ENCODE peak calls at places on chromosomes 6 and 20, in six cellular contexts. One of them, this sample, is unnamed.

GRCh38 chr6:168988801-168989200 is 264.8 kb downstream of the THBS2 start:
- DNase-seq in CD8-positive, alpha-beta memory T cell: no peak
- DNase-seq in stomach: no peak
- DNase-seq in tibial nerve: peak; percentile 30
- DNase-seq in spleen: no peak
- DNase-seq in dorsolateral prefrontal cortex: no peak
- DNase-seq in this sample: no peak

GRCh38 chr6:25122001-25122400 is 157.2 kb upstream of the CARMIL1 start:
- DNase-seq in CD8-positive, alpha-beta memory T cell: no peak
- DNase-seq in stomach: no peak
- DNase-seq in tibial nerve: no peak
- DNase-seq in spleen: no peak
- DNase-seq in dorsolateral prefrontal cortex: no peak
- DNase-seq in this sample: no peak

GRCh38 chr6:30836431-30836866 is 47.9 kb upstream of the DDR1 start:
- DNase-seq in CD8-positive, alpha-beta memory T cell: no peak
- DNase-seq in stomach: no peak
- DNase-seq in tibial nerve: no peak
- DNase-seq in spleen: no peak
- DNase-seq in dorsolateral prefrontal cortex: no peak
- DNase-seq in this sample: no peak

GRCh38 chr6:118580585-118581419 is 32.7 kb downstream of the PLN start:
- DNase-seq in CD8-positive, alpha-beta memory T cell: peak; percentile 38
- DNase-seq in stomach: no peak
- DNase-seq in tibial nerve: no peak
- DNase-seq in spleen: no peak
- DNase-seq in dorsolateral prefrontal cortex: no peak
- DNase-seq in this sample: peak; percentile 33

GRCh38 chr6:169829786-169830185 is 78.4 kb downstream of the ERMARD start:
- DNase-seq in CD8-positive, alpha-beta memory T cell: no peak
- DNase-seq in stomach: no peak
- DNase-seq in tibial nerve: no peak
- DNase-seq in spleen: peak; percentile 62
- DNase-seq in dorsolateral prefrontal cortex: peak; percentile 22
- DNase-seq in this sample: no peak

GRCh38 chr20:62580733-62581132 is 61.6 kb upstream of the SLCO4A1 start:
- DNase-seq in CD8-positive, alpha-beta memory T cell: no peak
- DNase-seq in stomach: no peak
- DNase-seq in tibial nerve: no peak
- DNase-seq in spleen: no peak
- DNase-seq in dorsolateral prefrontal cortex: no peak
- DNase-seq in this sample: no peak

GRCh38 chr6:111423055-111423633 is 59.9 kb downstream of the REV3L start:
- DNase-seq in CD8-positive, alpha-beta memory T cell: no peak
- DNase-seq in stomach: no peak
- DNase-seq in tibial nerve: no peak
- DNase-seq in spleen: no peak
- DNase-seq in dorsolateral prefrontal cortex: no peak
- DNase-seq in this sample: no peak

GRCh38 chr6:39214120-39214813 is 15.0 kb downstream of the KCNK5 start:
- DNase-seq in CD8-positive, alpha-beta memory T cell: no peak
- DNase-seq in stomach: no peak
- DNase-seq in tibial nerve: no peak
- DNase-seq in spleen: no peak
- DNase-seq in dorsolateral prefrontal cortex: no peak
- DNase-seq in this sample: no peak

GRCh38 chr20:48656661-48657211 is 171.1 kb downstream of the PREX1 start:
- DNase-seq in CD8-positive, alpha-beta memory T cell: no peak
- DNase-seq in stomach: peak; percentile 41
- DNase-seq in tibial nerve: no peak
- DNase-seq in spleen: peak; percentile 76
- DNase-seq in dorsolateral prefrontal cortex: peak; percentile 92
- DNase-seq in this sample: no peak

GRCh38 chr20:6120491-6120988 is 2.3 kb downstream of the FERMT1 start:
- DNase-seq in CD8-positive, alpha-beta memory T cell: no peak
- DNase-seq in stomach: no peak
- DNase-seq in tibial nerve: no peak
- DNase-seq in spleen: no peak
- DNase-seq in dorsolateral prefrontal cortex: no peak
- DNase-seq in this sample: no peak

GRCh38 chr6:21101694-21102093 is 491.9 kb upstream of the SOX4 start:
- DNase-seq in CD8-positive, alpha-beta memory T cell: no peak
- DNase-seq in stomach: no peak
- DNase-seq in tibial nerve: no peak
- DNase-seq in spleen: no peak
- DNase-seq in dorsolateral prefrontal cortex: no peak
- DNase-seq in this sample: no peak

GRCh38 chr6:42120895-42121865 is 21.2 kb downstream of the C6orf132 start:
- DNase-seq in CD8-positive, alpha-beta memory T cell: no peak
- DNase-seq in stomach: no peak
- DNase-seq in tibial nerve: no peak
- DNase-seq in spleen: no peak
- DNase-seq in dorsolateral prefrontal cortex: no peak
- DNase-seq in this sample: no peak

GRCh38 chr20:18466574-18466893 is 296 bp downstream of the DZANK1 start:
- DNase-seq in CD8-positive, alpha-beta memory T cell: no peak
- DNase-seq in stomach: no peak
- DNase-seq in tibial nerve: no peak
- DNase-seq in spleen: no peak
- DNase-seq in dorsolateral prefrontal cortex: no peak
- DNase-seq in this sample: no peak

GRCh38 chr6:18978330-18979128 is 591.4 kb downstream of the RNF144B start:
- DNase-seq in CD8-positive, alpha-beta memory T cell: no peak
- DNase-seq in stomach: no peak
- DNase-seq in tibial nerve: no peak
- DNase-seq in spleen: no peak
- DNase-seq in dorsolateral prefrontal cortex: no peak
- DNase-seq in this sample: no peak

GRCh38 chr6:90098637-90099036 is 198.0 kb downstream of the BACH2 start:
- DNase-seq in CD8-positive, alpha-beta memory T cell: no peak
- DNase-seq in stomach: no peak
- DNase-seq in tibial nerve: no peak
- DNase-seq in spleen: no peak
- DNase-seq in dorsolateral prefrontal cortex: no peak
- DNase-seq in this sample: no peak

GRCh38 chr20:931401-931800 is 15.3 kb upstream of the ANGPT4 start:
- DNase-seq in CD8-positive, alpha-beta memory T cell: no peak
- DNase-seq in stomach: no peak
- DNase-seq in tibial nerve: no peak
- DNase-seq in spleen: no peak
- DNase-seq in dorsolateral prefrontal cortex: no peak
- DNase-seq in this sample: no peak

GRCh38 chr6:154508573-154509375 is 1.7 kb downstream of the CNKSR3 start:
- DNase-seq in CD8-positive, alpha-beta memory T cell: no peak
- DNase-seq in stomach: no peak
- DNase-seq in tibial nerve: no peak
- DNase-seq in spleen: no peak
- DNase-seq in dorsolateral prefrontal cortex: no peak
- DNase-seq in this sample: no peak

GRCh38 chr6:80357674-80358073 is 251.2 kb downstream of the BCKDHB start:
- DNase-seq in CD8-positive, alpha-beta memory T cell: no peak
- DNase-seq in stomach: no peak
- DNase-seq in tibial nerve: no peak
- DNase-seq in spleen: no peak
- DNase-seq in dorsolateral prefrontal cortex: no peak
- DNase-seq in this sample: no peak

GRCh38 chr6:80356545-80356944 is 250.1 kb downstream of the BCKDHB start:
- DNase-seq in CD8-positive, alpha-beta memory T cell: no peak
- DNase-seq in stomach: no peak
- DNase-seq in tibial nerve: no peak
- DNase-seq in spleen: no peak
- DNase-seq in dorsolateral prefrontal cortex: no peak
- DNase-seq in this sample: no peak

DNA sequence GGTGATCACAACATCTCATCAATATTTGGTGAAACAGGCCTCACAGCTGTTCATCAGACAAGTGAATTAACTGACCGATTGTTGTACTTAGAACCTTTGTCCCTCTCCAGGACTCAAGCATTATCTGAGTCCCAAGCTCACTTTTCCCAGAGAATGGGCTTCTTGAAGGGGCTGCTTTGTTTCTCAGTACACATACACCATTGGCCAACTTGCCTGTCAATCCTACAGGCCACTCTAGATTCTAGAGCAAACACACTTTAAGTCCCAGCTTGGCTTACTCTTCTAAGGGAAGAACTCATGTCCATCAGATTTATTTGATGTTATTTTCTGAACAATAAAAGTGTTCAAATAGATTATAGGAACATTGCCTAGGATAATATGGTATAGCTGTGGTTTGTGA is 249.5 kb downstream of the BCKDHB start:
- DNase-seq in CD8-positive, alpha-beta memory T cell: no peak
- DNase-seq in stomach: no peak
- DNase-seq in tibial nerve: no peak
- DNase-seq in spleen: no peak
- DNase-seq in dorsolateral prefrontal cortex: no peak
- DNase-seq in this sample: no peak
- H3K4me3 ChIP-seq in CD8-positive, alpha-beta memory T cell: no peak overlapping the region
- H3K4me3 ChIP-seq in stomach: no peak overlapping the region
- H3K4me3 ChIP-seq in tibial nerve: no peak overlapping the region
- H3K4me3 ChIP-seq in spleen: no peak overlapping the region
- H3K4me3 ChIP-seq in dorsolateral prefrontal cortex: no peak overlapping the region
- H3K4me3 ChIP-seq in this sample: no peak overlapping the region

DNA sequence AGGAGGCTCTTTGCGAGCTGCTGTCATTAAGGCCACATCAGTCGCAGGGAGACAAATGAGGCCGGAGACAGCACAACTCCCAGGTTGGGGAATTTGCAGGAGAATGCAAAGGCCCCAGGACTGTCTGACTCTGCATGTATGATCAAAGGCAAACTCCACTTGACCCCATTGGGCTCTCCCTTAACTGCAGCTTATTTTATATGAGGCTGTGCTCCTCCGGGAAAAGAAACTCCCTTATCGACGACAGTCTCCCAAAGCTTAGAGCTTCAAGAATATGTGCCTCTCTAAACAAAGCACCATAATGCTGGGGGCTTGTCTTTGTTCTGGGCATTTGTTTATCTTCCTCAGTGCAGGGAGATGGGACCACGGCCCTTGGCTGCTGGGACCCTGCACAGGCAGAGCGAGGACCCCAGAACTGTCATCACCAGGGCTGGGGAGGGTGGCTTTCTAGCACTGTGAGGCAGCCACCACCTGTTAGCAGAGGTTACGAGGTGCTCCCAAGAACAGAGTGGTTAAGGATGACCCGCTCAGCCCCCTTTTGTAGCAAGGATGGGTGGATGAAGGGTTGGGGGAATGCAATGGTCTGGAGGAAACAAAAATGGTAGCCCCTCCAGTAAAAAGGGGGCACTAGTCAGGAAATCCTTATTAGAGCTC is 35.0 kb downstream of the METTL24 start:
- DNase-seq in CD8-positive, alpha-beta memory T cell: no peak
- DNase-seq in stomach: no peak
- DNase-seq in tibial nerve: no peak
- DNase-seq in spleen: no peak
- DNase-seq in dorsolateral prefrontal cortex: no peak
- DNase-seq in this sample: no peak
- H3K27ac ChIP-seq in CD8-positive, alpha-beta memory T cell: no peak overlapping the region
- H3K27ac ChIP-seq in stomach: peak overlapping the region; percentile 57
- H3K27ac ChIP-seq in tibial nerve: no peak overlapping the region
- H3K27ac ChIP-seq in spleen: no peak overlapping the region
- H3K27ac ChIP-seq in dorsolateral prefrontal cortex: peak overlapping the region; percentile 76
- H3K27ac ChIP-seq in this sample: no peak overlapping the region

GRCh38 chr6:87939776-87940175 is 107.9 kb upstream of the SPACA1 start:
- DNase-seq in CD8-positive, alpha-beta memory T cell: no peak
- DNase-seq in stomach: no peak
- DNase-seq in tibial nerve: no peak
- DNase-seq in spleen: no peak
- DNase-seq in dorsolateral prefrontal cortex: no peak
- DNase-seq in this sample: no peak
- H3K4me3 ChIP-seq in CD8-positive, alpha-beta memory T cell: no peak overlapping the region
- H3K4me3 ChIP-seq in stomach: no peak overlapping the region
- H3K4me3 ChIP-seq in tibial nerve: no peak overlapping the region
- H3K4me3 ChIP-seq in spleen: no peak overlapping the region
- H3K4me3 ChIP-seq in dorsolateral prefrontal cortex: no peak overlapping the region
- H3K4me3 ChIP-seq in this sample: no peak overlapping the region

GRCh38 chr20:44392088-44392775 is 36.7 kb downstream of the HNF4A start:
- DNase-seq in CD8-positive, alpha-beta memory T cell: no peak
- DNase-seq in stomach: no peak
- DNase-seq in tibial nerve: no peak
- DNase-seq in spleen: no peak
- DNase-seq in dorsolateral prefrontal cortex: no peak
- DNase-seq in this sample: no peak
- H3K27ac ChIP-seq in CD8-positive, alpha-beta memory T cell: no peak overlapping the region
- H3K27ac ChIP-seq in stomach: no peak overlapping the region
- H3K27ac ChIP-seq in tibial nerve: no peak overlapping the region
- H3K27ac ChIP-seq in spleen: no peak overlapping the region
- H3K27ac ChIP-seq in dorsolateral prefrontal cortex: no peak overlapping the region
- H3K27ac ChIP-seq in this sample: no peak overlapping the region

DNA sequence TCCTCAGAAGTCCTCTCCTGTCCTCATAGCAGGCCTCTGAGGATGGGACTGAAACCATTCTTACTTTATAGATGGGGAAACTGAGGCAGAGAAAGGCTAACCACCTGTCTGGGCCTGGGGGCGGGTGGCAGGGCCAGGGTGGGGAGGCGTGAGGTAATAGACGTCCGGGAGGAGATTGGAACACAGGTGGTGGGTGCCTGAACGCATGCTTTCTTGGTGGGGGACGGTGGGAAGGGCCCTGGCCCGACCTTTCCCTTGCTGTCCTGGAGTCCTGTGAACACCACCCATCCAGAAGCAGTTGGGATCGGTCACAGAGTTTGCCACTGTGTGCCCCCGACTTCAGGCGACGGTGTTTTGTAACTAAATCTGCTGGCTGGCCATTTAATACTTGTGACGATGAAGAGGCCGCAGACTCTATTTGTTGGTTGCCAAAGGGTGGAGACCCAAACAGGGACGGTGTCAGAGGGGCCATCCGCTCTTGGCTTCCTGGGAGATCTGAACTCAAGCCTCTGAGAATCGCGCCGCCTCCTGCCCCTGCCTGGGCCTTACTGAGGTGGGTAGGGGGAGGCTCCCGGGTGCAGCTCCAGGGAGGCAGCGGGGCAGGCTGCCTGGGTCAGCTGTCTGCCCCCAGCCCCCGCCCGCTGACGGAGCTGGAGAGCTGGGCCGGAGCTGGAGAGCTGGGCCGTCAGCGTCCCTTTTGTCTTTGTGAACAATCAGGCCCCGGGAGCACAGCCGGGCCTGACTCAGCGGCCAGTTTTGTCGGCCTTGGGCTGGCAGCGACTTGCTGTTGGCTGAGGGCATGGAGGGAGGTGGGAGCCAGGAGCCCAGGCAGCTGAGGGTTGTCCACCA is 4.1 kb downstream of the RBM38 start:
- DNase-seq in CD8-positive, alpha-beta memory T cell: no peak
- DNase-seq in stomach: peak; percentile 73
- DNase-seq in tibial nerve: peak; percentile 37
- DNase-seq in spleen: peak; percentile 89
- DNase-seq in dorsolateral prefrontal cortex: peak; percentile 94
- DNase-seq in this sample: no peak
- H3K4me3 ChIP-seq in CD8-positive, alpha-beta memory T cell: no peak overlapping the region
- H3K4me3 ChIP-seq in stomach: peak overlapping the region; percentile 22
- H3K4me3 ChIP-seq in tibial nerve: no peak overlapping the region
- H3K4me3 ChIP-seq in spleen: peak overlapping the region; percentile 76
- H3K4me3 ChIP-seq in dorsolateral prefrontal cortex: no peak overlapping the region
- H3K4me3 ChIP-seq in this sample: no peak overlapping the region